ENCODE peak calls at places on chromosomes 5 and 9, in nine cellular contexts. X is HepG2; L is stimulated activated CD8-positive, alpha-beta memory T cell treated with anti-CD3 and anti-CD28 coated beads, Interleukin-7, amount 100 ng/mL, for 4 hours; H is GM03348; Z is AG08396; S is hypothalamus; E is heart left ventricle; A is fibroblast of the conjunctiva; C is tibial nerve. I is an unnamed sample.

GRCh38 chr5:150322202-150322601 is 19.5 kb upstream of the ARSI start:
- DNase-seq in A (no peak), S (no peak), X (no peak), Z (no peak), L (no peak), E (no peak), C (no peak), H (no peak), I (no peak)

GRCh38 chr5:141692919-141693848 is 11.2 kb upstream of the ARAP3 start:
- DNase-seq in H (no peak), E (no peak), S (peak), C (no peak), A (no peak), X (no peak), L (peak), Z (no peak), I (peak)

GRCh38 chr5:116454417-116454927 is 120.2 kb downstream of the SEMA6A start:
- DNase-seq in C (peak), L (no peak), X (no peak), A (peak), S (no peak), Z (peak), E (peak), H (peak), I (no peak)

GRCh38 chr9:98599566-98599965 is 109.2 kb downstream of the GABBR2 start:
- DNase-seq in L (no peak), H (no peak), X (no peak), C (no peak), A (no peak), Z (no peak), E (no peak), S (no peak), I (no peak)

GRCh38 chr9:81092057-81092456 is 597.3 kb downstream of the TLE1 start:
- DNase-seq in A (peak), S (no peak), C (no peak), H (no peak), E (no peak), Z (no peak), L (no peak), X (no peak), I (no peak)

GRCh38 chr5:133201310-133201709 is 149.5 kb downstream of the HSPA4 start:
- DNase-seq in S (no peak), A (no peak), H (no peak), C (no peak), L (no peak), Z (no peak), X (no peak), E (no peak), I (no peak)

GRCh38 chr9:28782630-28783029 is 1209.3 kb upstream of the C9orf72 start:
- DNase-seq in Z (no peak), X (peak), L (no peak), S (no peak), C (no peak), E (no peak), H (no peak), A (no peak), I (no peak)

GRCh38 chr5:13536921-13537320 is 407.6 kb downstream of the DNAH5 start:
- DNase-seq in H (no peak), X (no peak), E (no peak), C (no peak), L (no peak), A (no peak), S (no peak), Z (peak), I (no peak)

GRCh38 chr5:145825751-145826180 is 9.4 kb downstream of the PRELID2 start:
- DNase-seq in H (peak), A (peak), E (no peak), Z (peak), C (no peak), X (peak), L (no peak), S (no peak), I (no peak)

GRCh38 chr5:136522217-136522956 is 157.0 kb upstream of the TRPC7 start:
- DNase-seq in L (no peak), C (no peak), H (no peak), X (no peak), Z (no peak), A (no peak), E (no peak), S (no peak), I (no peak)

GRCh38 chr9:81377310-81377709 is 312.0 kb downstream of the TLE1 start:
- DNase-seq in H (no peak), X (no peak), Z (no peak), S (no peak), L (no peak), E (no peak), C (no peak), A (no peak), I (no peak)

GRCh38 chr5:13217636-13218035 is 726.9 kb downstream of the DNAH5 start:
- DNase-seq in C (no peak), X (no peak), Z (no peak), A (no peak), E (no peak), S (no peak), L (no peak), H (no peak), I (no peak)

GRCh38 chr5:132388244-132389050 is 18.9 kb downstream of the SLC22A5 start:
- DNase-seq in X (no peak), Z (no peak), C (no peak), L (no peak), S (no peak), H (no peak), A (no peak), E (peak), I (no peak)

GRCh38 chr5:116377276-116378006 is 197.2 kb downstream of the SEMA6A start:
- DNase-seq in A (no peak), E (no peak), Z (no peak), L (no peak), C (no peak), H (no peak), X (no peak), S (no peak), I (no peak)

GRCh38 chr5:109485030-109485429 is 75.3 kb upstream of the PJA2 start:
- DNase-seq in Z (peak), A (no peak), H (no peak), C (peak), X (peak), E (peak), L (no peak), S (peak), I (no peak)

GRCh38 chr5:31090467-31090866 is 103.0 kb upstream of the CDH6 start:
- DNase-seq in C (no peak), L (no peak), S (no peak), A (no peak), Z (no peak), H (no peak), X (no peak), E (no peak), I (no peak)

GRCh38 chr9:18596920-18597319 is 123.0 kb downstream of the ADAMTSL1 start:
- DNase-seq in H (peak), A (no peak), S (no peak), E (no peak), L (no peak), C (no peak), X (no peak), Z (no peak), I (no peak)

GRCh38 chr9:87119328-87119881 is 172.1 kb upstream of the GAS1 start:
- DNase-seq in E (peak), S (no peak), L (no peak), H (peak), Z (peak), X (no peak), C (no peak), A (peak), I (no peak)

GRCh38 chr5:13664377-13664776 is 280.1 kb downstream of the DNAH5 start:
- DNase-seq in C (no peak), H (peak), E (no peak), A (peak), X (no peak), Z (peak), L (no peak), S (no peak), I (no peak)

GRCh38 chr5:156529902-156530301 is 202.9 kb downstream of the SGCD start:
- DNase-seq in E (no peak), Z (no peak), C (no peak), X (no peak), A (no peak), L (no peak), S (no peak), H (peak), I (no peak)

GRCh38 chr5:179266291-179267070 is 78.8 kb downstream of the ADAMTS2 start:
- DNase-seq in L (no peak), S (no peak), Z (no peak), E (no peak), A (no peak), C (no peak), X (no peak), H (no peak), I (no peak)

GRCh38 chr5:157130933-157131332 is 11.7 kb downstream of the MED7 start:
- DNase-seq in H (no peak), Z (no peak), L (no peak), S (no peak), C (no peak), X (no peak), E (no peak), A (no peak), I (no peak)

GRCh38 chr5:126369995-126370731 is 53.0 kb upstream of the GRAMD2B start:
- DNase-seq in L (no peak), X (peak), S (no peak), A (no peak), C (no peak), H (peak), Z (no peak), E (no peak), I (no peak)

GRCh38 chr5:6450235-6450860 is 1.7 kb downstream of the UBE2QL1 start:
- DNase-seq in C (no peak), Z (no peak), L (no peak), A (no peak), E (no peak), H (no peak), X (no peak), S (no peak), I (no peak)

GRCh38 chr9:114721491-114722362 is 39.7 kb upstream of the TEX48 start:
- DNase-seq in S (no peak), L (no peak), H (peak), E (no peak), X (peak), A (no peak), C (no peak), Z (no peak), I (no peak)

GRCh38 chr5:14406554-14406849 is 175.1 kb upstream of the OTULINL start:
- DNase-seq in H (peak), C (no peak), L (no peak), E (no peak), X (no peak), Z (peak), S (no peak), A (no peak), I (no peak)

GRCh38 chr9:87481890-87482855 is 15.5 kb upstream of the DAPK1 start:
- DNase-seq in S (no peak), H (no peak), L (no peak), A (no peak), Z (no peak), X (no peak), E (no peak), C (no peak), I (no peak)

GRCh38 chr9:127897194-127897692 is 2.2 kb downstream of the ST6GALNAC6 start:
- DNase-seq in H (peak), Z (peak), A (peak), E (peak), S (peak), C (peak), L (no peak), X (peak), I (no peak)

GRCh38 chr5:87361031-87361443 is 51.7 kb downstream of the CCNH start:
- DNase-seq in C (peak), X (no peak), Z (no peak), L (no peak), A (peak), E (no peak), H (peak), S (no peak), I (no peak)

GRCh38 chr9:137456061-137456863 is 2.9 kb downstream of the NSMF start:
- DNase-seq in S (no peak), C (no peak), X (no peak), A (peak), H (no peak), L (no peak), Z (no peak), E (peak), I (no peak)

GRCh38 chr9:121667890-121668289 is 16.5 kb downstream of the DAB2IP start:
- DNase-seq in H (no peak), L (no peak), C (no peak), A (no peak), X (no peak), S (no peak), Z (no peak), E (no peak), I (no peak)

GRCh38 chr5:13339022-13339421 is 605.5 kb downstream of the DNAH5 start:
- DNase-seq in E (no peak), X (no peak), H (no peak), C (no peak), L (no peak), Z (no peak), A (no peak), S (no peak), I (no peak)

GRCh38 chr9:15735083-15735974 is 182.5 kb downstream of the CCDC171 start:
- DNase-seq in A (peak), L (no peak), H (peak), C (no peak), E (no peak), S (no peak), Z (peak), X (no peak), I (no peak)

GRCh38 chr5:9851458-9851857 is 221.3 kb upstream of the TAS2R1 start:
- DNase-seq in L (no peak), Z (peak), A (peak), E (no peak), C (peak), H (peak), S (no peak), X (no peak), I (no peak)

GRCh38 chr9:71663931-71664459 is 104.3 kb downstream of the CEMIP2 start:
- DNase-seq in X (peak), H (peak), C (no peak), Z (no peak), L (no peak), A (no peak), S (no peak), E (no peak), I (no peak)

I was measured in activated naive CD8-positive, alpha-beta T cell treated with anti-CD3 and anti-CD28 coated beads, Interleukin-2, amount 50 U/mL, for 16 hours.